ENCODE peak calls at places on chromosomes 12 and 14, in nine cellular contexts. B, U, H, R, C, X, P, J and V are unnamed samples.

GRCh38 chr14:75340921-75341320 is 62.3 kb downstream of the FOS start:
- DNase-seq in B (peak; percentile 66), U (no peak), H (no peak), R (no peak), C (no peak), X (peak; percentile 10), P (no peak), J (peak; percentile 82), V (no peak)

GRCh38 chr14:69443296-69443805 is 41.2 kb upstream of the PLEKHD1 start:
- DNase-seq in B (no peak), U (no peak), H (no peak), R (no peak), C (no peak), X (no peak), P (no peak), J (no peak), V (no peak)

GRCh38 chr14:52895000-52895399 is 55.9 kb downstream of the FERMT2 start:
- DNase-seq in B (peak; percentile 43), U (no peak), H (no peak), R (peak; percentile 59), C (no peak), X (no peak), P (no peak), J (no peak), V (no peak)

GRCh38 chr12:106974525-106974924 is 12.4 kb downstream of the MTERF2 start:
- DNase-seq in B (no peak), U (no peak), H (no peak), R (no peak), C (peak; percentile 60), X (no peak), P (no peak), J (no peak), V (no peak)

GRCh38 chr12:78898416-78898815 is 33.8 kb downstream of the SYT1 start:
- DNase-seq in B (peak; percentile 69), U (no peak), H (no peak), R (no peak), C (peak; percentile 72), X (no peak), P (no peak), J (peak; percentile 78), V (no peak)

GRCh38 chr12:104741072-104741471 is 217.0 kb downstream of the SLC41A2 start:
- DNase-seq in B (no peak), U (no peak), H (no peak), R (no peak), C (no peak), X (no peak), P (no peak), J (no peak), V (no peak)

GRCh38 chr12:94297876-94298520 is 149.6 kb downstream of the PLXNC1 start:
- DNase-seq in B (no peak), U (no peak), H (no peak), R (no peak), C (no peak), X (no peak), P (no peak), J (peak; percentile 36), V (no peak)

GRCh38 chr14:104390941-104391901 is 188.3 kb upstream of the C14orf180 start:
- DNase-seq in B (no peak), U (no peak), H (peak; percentile 20), R (no peak), C (no peak), X (no peak), P (no peak), J (no peak), V (no peak)

GRCh38 chr14:71004481-71004880 is 97.2 kb downstream of the PCNX1 start:
- DNase-seq in B (no peak), U (no peak), H (no peak), R (no peak), C (no peak), X (no peak), P (no peak), J (no peak), V (no peak)

GRCh38 chr12:39440781-39441180 is 2.1 kb downstream of the KIF21A start:
- DNase-seq in B (no peak), U (no peak), H (no peak), R (no peak), C (no peak), X (no peak), P (no peak), J (no peak), V (no peak)

GRCh38 chr14:49984419-49984818 is 91.5 kb downstream of the ARF6 start:
- DNase-seq in B (peak; percentile 67), U (no peak), H (no peak), R (no peak), C (no peak), X (no peak), P (no peak), J (no peak), V (no peak)

GRCh38 chr12:26119391-26119981 is 5.4 kb downstream of the BHLHE41 start:
- DNase-seq in B (peak; percentile 89), U (no peak), H (no peak), R (peak; percentile 70), C (peak; percentile 29), X (no peak), P (peak; percentile 85), J (peak; percentile 82), V (peak; percentile 31)

GRCh38 chr12:61810486-61810885 is 449.7 kb upstream of the USP15 start:
- DNase-seq in B (no peak), U (no peak), H (no peak), R (no peak), C (no peak), X (no peak), P (no peak), J (no peak), V (no peak)

GRCh38 chr12:9711664-9712063 is 21.2 kb downstream of the CLECL1 start:
- DNase-seq in B (peak; percentile 58), U (no peak), H (no peak), R (peak; percentile 8), C (no peak), X (no peak), P (no peak), J (no peak), V (no peak)

GRCh38 chr12:70400124-70400523 is 34.0 kb downstream of the KCNMB4 start:
- DNase-seq in B (no peak), U (no peak), H (no peak), R (no peak), C (peak; percentile 44), X (no peak), P (no peak), J (no peak), V (no peak)

GRCh38 chr14:95503365-95504134 is 12.9 kb downstream of the SYNE3 start:
- DNase-seq in B (peak; percentile 13), U (no peak), H (no peak), R (no peak), C (no peak), X (no peak), P (no peak), J (no peak), V (no peak)

GRCh38 chr12:122064034-122064777 is 14.3 kb upstream of the MLXIP start:
- DNase-seq in B (peak; percentile 99), U (peak; percentile 97), H (peak; percentile 100), R (peak; percentile 98), C (peak; percentile 72), X (peak; percentile 79), P (peak; percentile 86), J (peak; percentile 98), V (peak; percentile 66)

GRCh38 chr12:26229910-26230309 is 34.5 kb downstream of the SSPN start:
- DNase-seq in B (no peak), U (no peak), H (no peak), R (peak; percentile 38), C (no peak), X (no peak), P (no peak), J (no peak), V (no peak)

GRCh38 chr14:53042480-53042879 is 91.6 kb upstream of the FERMT2 start:
- DNase-seq in B (peak; percentile 90), U (no peak), H (no peak), R (no peak), C (no peak), X (no peak), P (no peak), J (peak; percentile 81), V (no peak)

GRCh38 chr12:14836336-14837210 is 6.8 kb downstream of the ART4 start:
- DNase-seq in B (peak; percentile 89), U (no peak), H (no peak), R (peak; percentile 68), C (no peak), X (no peak), P (peak; percentile 16), J (peak; percentile 85), V (peak; percentile 11)

GRCh38 chr12:112450725-112451124 is 32.0 kb downstream of the PTPN11 start:
- DNase-seq in B (no peak), U (no peak), H (no peak), R (no peak), C (no peak), X (peak; percentile 21), P (no peak), J (no peak), V (no peak)

GRCh38 chr12:39012870-39013269 is 107.5 kb upstream of the CPNE8 start:
- DNase-seq in B (no peak), U (no peak), H (no peak), R (no peak), C (no peak), X (no peak), P (no peak), J (no peak), V (no peak)

GRCh38 chr12:34396861-34397590 is 374.7 kb downstream of the ALG10 start:
- DNase-seq in B (no peak), U (no peak), H (peak; percentile 11), R (no peak), C (no peak), X (no peak), P (no peak), J (no peak), V (no peak)

GRCh38 chr12:84772281-84772680 is 140.3 kb downstream of the SLC6A15 start:
- DNase-seq in B (peak; percentile 22), U (no peak), H (no peak), R (no peak), C (no peak), X (no peak), P (no peak), J (no peak), V (no peak)

GRCh38 chr12:105640780-105641179 is 310.3 kb downstream of the C12orf75 start:
- DNase-seq in B (no peak), U (no peak), H (no peak), R (no peak), C (no peak), X (no peak), P (no peak), J (no peak), V (no peak)

GRCh38 chr12:613996-614726 is 49.1 kb downstream of the NINJ2 start:
- DNase-seq in B (peak; percentile 47), U (no peak), H (peak; percentile 59), R (no peak), C (no peak), X (no peak), P (peak; percentile 17), J (peak; percentile 18), V (peak; percentile 36)

GRCh38 chr14:71533396-71533795 is 398.8 kb upstream of the RGS6 start:
- DNase-seq in B (peak; percentile 74), U (no peak), H (no peak), R (no peak), C (no peak), X (no peak), P (no peak), J (peak; percentile 39), V (no peak)

GRCh38 chr14:102941419-102942011 is 19.1 kb downstream of the AMN start:
- DNase-seq in B (no peak), U (no peak), H (no peak), R (no peak), C (no peak), X (no peak), P (no peak), J (no peak), V (no peak)